ENCODE peak calls at places on chromosomes 6 and 20, in seven cellular contexts. V, W, E, D, A, O and N are unnamed samples.

GRCh38 chr20:46715292-46715756 is 5.9 kb downstream of the SLC2A10 start:
- DNase-seq in E (no peak), O (peak; percentile 41), V (peak; percentile 78), W (no peak), A (no peak), D (no peak), N (peak; percentile 92)

GRCh38 chr20:24045621-24046020 is 57.0 kb upstream of the GGTLC1 start:
- DNase-seq in V (no peak), A (no peak), E (no peak), O (no peak), W (no peak), D (no peak), N (no peak)

GRCh38 chr6:41767112-41767946 is 12.4 kb downstream of the FRS3 start:
- DNase-seq in O (peak; percentile 92), D (no peak), E (no peak), A (no peak), V (peak; percentile 78), W (peak; percentile 16), N (peak; percentile 78)

GRCh38 chr6:148565931-148566663 is 180.7 kb upstream of the UST start:
- DNase-seq in D (no peak), V (peak; percentile 85), A (no peak), W (no peak), E (no peak), O (no peak), N (peak; percentile 89)

GRCh38 chr20:1184638-1185315 is at the start of gene TMEM74B:
- DNase-seq in A (no peak), D (no peak), V (no peak), E (no peak), W (no peak), O (no peak), N (peak; percentile 18)

GRCh38 chr20:46011631-46012482 is 3.1 kb downstream of the MMP9 start:
- DNase-seq in O (peak; percentile 71), A (no peak), W (no peak), E (no peak), V (peak; percentile 21), D (no peak), N (no peak)

GRCh38 chr20:47126709-47127108 is 229.8 kb downstream of the ZMYND8 start:
- DNase-seq in A (no peak), D (no peak), E (no peak), O (no peak), W (no peak), V (peak; percentile 45), N (peak; percentile 27)

GRCh38 chr6:139834232-139834631 is 459.8 kb upstream of the CITED2 start:
- DNase-seq in V (no peak), D (no peak), A (no peak), W (no peak), E (no peak), O (no peak), N (no peak)

GRCh38 chr6:167514524-167514923 is 189.6 kb downstream of the TTLL2 start:
- DNase-seq in O (no peak), W (no peak), V (no peak), D (no peak), E (no peak), A (no peak), N (no peak)

GRCh38 chr20:62696999-62697398 is 11.6 kb upstream of the NTSR1 start:
- DNase-seq in E (no peak), W (no peak), V (no peak), O (no peak), A (no peak), D (no peak), N (no peak)

GRCh38 chr6:44789790-44790189 is 402.3 kb downstream of the CDC5L start:
- DNase-seq in D (no peak), O (no peak), V (no peak), W (no peak), A (no peak), E (no peak), N (no peak)

GRCh38 chr6:45566882-45567281 is 189.1 kb upstream of the SUPT3H start:
- DNase-seq in D (no peak), E (no peak), A (no peak), V (no peak), W (no peak), O (no peak), N (peak; percentile 23)

GRCh38 chr20:10553326-10553984 is 118.3 kb downstream of the SLX4IP start:
- DNase-seq in E (no peak), V (peak; percentile 87), O (peak; percentile 79), A (peak; percentile 14), D (no peak), W (peak; percentile 64), N (peak; percentile 77)

GRCh38 chr6:149756261-149756636 is 6.7 kb downstream of the PCMT1 start:
- DNase-seq in W (no peak), A (no peak), D (no peak), V (no peak), O (no peak), E (no peak), N (no peak)

GRCh38 chr6:1263039-1263849 is 48.7 kb upstream of the FOXQ1 start:
- DNase-seq in E (no peak), A (no peak), O (no peak), D (no peak), W (no peak), V (no peak), N (peak; percentile 5)

GRCh38 chr6:118881440-118882313 is 12.3 kb upstream of the ASF1A start:
- DNase-seq in D (no peak), O (no peak), W (no peak), A (no peak), V (no peak), E (no peak), N (no peak)

GRCh38 chr20:52789716-52790115 is 182.4 kb upstream of the TSHZ2 start:
- DNase-seq in A (no peak), E (no peak), D (no peak), O (no peak), W (no peak), V (no peak), N (no peak)

GRCh38 chr20:35385733-35386132 is 26.0 kb downstream of the UQCC1 start:
- DNase-seq in A (no peak), O (no peak), V (no peak), E (no peak), W (no peak), D (no peak), N (no peak)

GRCh38 chr6:106975699-106976032 is 1.1 kb upstream of the CD24 start:
- DNase-seq in D (no peak), W (no peak), A (no peak), V (peak; percentile 10), O (no peak), E (no peak), N (peak; percentile 17)

GRCh38 chr20:61331542-61331941 is 79.5 kb downstream of the CDH4 start:
- DNase-seq in E (no peak), W (no peak), D (no peak), V (no peak), O (no peak), A (no peak), N (no peak)

GRCh38 chr6:33430991-33431879 is 11.4 kb downstream of the SYNGAP1 start:
- DNase-seq in A (peak; percentile 69), E (peak; percentile 85), D (peak; percentile 63), W (peak; percentile 70), V (peak; percentile 53), O (peak; percentile 53), N (peak; percentile 81)

GRCh38 chr20:26216025-26216424 is 519.4 kb upstream of the ZNF337 start:
- DNase-seq in E (no peak), A (no peak), D (no peak), O (no peak), V (no peak), W (no peak), N (no peak)

GRCh38 chr20:1844723-1845523 is 50.3 kb upstream of the SIRPA start:
- DNase-seq in W (no peak), A (no peak), E (peak; percentile 69), O (peak; percentile 64), V (peak; percentile 85), D (no peak), N (peak; percentile 96)

GRCh38 chr20:57092112-57092899 is 174.1 kb downstream of the BMP7 start:
- DNase-seq in E (peak; percentile 30), O (peak; percentile 60), V (peak; percentile 24), W (peak; percentile 73), A (peak; percentile 8), D (peak; percentile 16), N (peak; percentile 61)

GRCh38 chr6:4794140-4794707 is 18.0 kb downstream of the CDYL start:
- DNase-seq in O (no peak), V (peak; percentile 42), E (no peak), A (no peak), W (no peak), D (no peak), N (no peak)

GRCh38 chr6:37495199-37495913 is 4.3 kb downstream of the CCDC167 start:
- DNase-seq in E (no peak), A (no peak), V (no peak), D (no peak), W (no peak), O (no peak), N (no peak)

GRCh38 chr6:31814677-31815024 is 432 bp downstream of the HSPA1L start:
- DNase-seq in E (no peak), W (peak; percentile 69), A (peak; percentile 57), V (peak; percentile 98), D (peak; percentile 48), O (peak; percentile 96), N (peak; percentile 98)

GRCh38 chr6:81979767-81980166 is 227.3 kb upstream of the TENT5A start:
- DNase-seq in W (no peak), V (no peak), A (no peak), E (no peak), O (no peak), D (no peak), N (no peak)

GRCh38 chr20:58028123-58028522 is 200.3 kb downstream of the ANKRD60 start:
- DNase-seq in D (no peak), E (no peak), A (no peak), W (no peak), V (no peak), O (no peak), N (no peak)

GRCh38 chr6:133131621-133132020 is 109.5 kb upstream of the EYA4 start:
- DNase-seq in V (peak; percentile 33), W (no peak), D (no peak), O (peak; percentile 80), A (no peak), E (no peak), N (no peak)

GRCh38 chr6:42978487-42978792 is 541 bp downstream of the PEX6 start:
- DNase-seq in E (no peak), O (peak; percentile 83), V (no peak), A (no peak), D (no peak), W (peak; percentile 25), N (peak; percentile 61)

GRCh38 chr6:169265486-169266131 is 12.0 kb upstream of the THBS2 start:
- DNase-seq in O (no peak), W (no peak), V (no peak), A (no peak), E (no peak), D (no peak), N (no peak)

GRCh38 chr6:152240436-152240835 is 396.7 kb downstream of the SYNE1 start:
- DNase-seq in A (no peak), V (no peak), O (no peak), E (no peak), W (no peak), D (no peak), N (no peak)

GRCh38 chr6:126907312-126907711 is 211.2 kb upstream of the RSPO3 start:
- DNase-seq in O (no peak), V (no peak), D (no peak), E (no peak), A (no peak), W (no peak), N (no peak)